ENCODE peak calls at places on chromosomes 2 and 18, in eight cellular contexts. H is endothelial cell, J is GM10248, I is HFFc6, G is HL-60, M is epithelial cell of esophagus, S is left lung, T is nephron progenitor cell. N is an unnamed sample.

GRCh38 chr2:43040084-43040854 is 186.1 kb downstream of the ZFP36L2 start:
- DNase-seq in H (no peak), J (peak; percentile 56), I (no peak), G (no peak), M (peak; percentile 81), S (no peak), T (no peak), N (no peak)

GRCh38 chr18:54720590-54720989 is 107.7 kb upstream of the RAB27B start:
- DNase-seq in H (no peak), J (no peak), I (no peak), G (no peak), M (no peak), S (no peak), T (no peak), N (no peak)

GRCh38 chr18:35508746-35509338 is 11.1 kb upstream of the INO80C start:
- DNase-seq in H (no peak), J (no peak), I (no peak), G (no peak), M (no peak), S (no peak), T (no peak), N (no peak)

GRCh38 chr2:84459028-84459943 is at the start of gene SUCLG1:
- DNase-seq in H (peak; percentile 77), J (peak; percentile 92), I (peak; percentile 71), G (peak; percentile 72), M (peak; percentile 86), S (peak; percentile 96), T (peak; percentile 87), N (no peak)

GRCh38 chr2:101820519-101820918 is 123.0 kb downstream of the MAP4K4 start:
- DNase-seq in H (no peak), J (no peak), I (peak; percentile 87), G (no peak), M (peak; percentile 99), S (no peak), T (no peak), N (peak; percentile 49)

GRCh38 chr2:221680548-221680947 is 108.4 kb upstream of the EPHA4 start:
- DNase-seq in H (no peak), J (no peak), I (no peak), G (no peak), M (no peak), S (no peak), T (no peak), N (no peak)

GRCh38 chr2:127657232-127657595 is 11.3 kb downstream of the GPR17 start:
- DNase-seq in H (no peak), J (no peak), I (no peak), G (no peak), M (no peak), S (peak; percentile 61), T (no peak), N (no peak)

GRCh38 chr2:4354678-4355077 is 651.3 kb downstream of the DCDC2C start:
- DNase-seq in H (peak; percentile 39), J (no peak), I (no peak), G (peak; percentile 1), M (peak; percentile 9), S (peak; percentile 36), T (peak; percentile 35), N (no peak)

GRCh38 chr2:5164806-5165525 is 527.2 kb upstream of the SOX11 start:
- DNase-seq in H (no peak), J (no peak), I (no peak), G (no peak), M (peak; percentile 96), S (no peak), T (no peak), N (peak; percentile 62)

GRCh38 chr18:24054130-24054529 is 39.6 kb downstream of the TTC39C start:
- DNase-seq in H (no peak), J (no peak), I (no peak), G (no peak), M (peak; percentile 65), S (no peak), T (no peak), N (no peak)

GRCh38 chr18:8151176-8151575 is 458.1 kb upstream of the RAB12 start:
- DNase-seq in H (no peak), J (no peak), I (no peak), G (no peak), M (no peak), S (no peak), T (no peak), N (no peak)

GRCh38 chr2:28583899-28584553 is 88.2 kb downstream of the PLB1 start:
- DNase-seq in H (no peak), J (no peak), I (peak; percentile 92), G (peak; percentile 53), M (peak; percentile 98), S (no peak), T (peak; percentile 20), N (peak; percentile 55)

GRCh38 chr18:13775058-13775457 is 48.6 kb downstream of the RNMT start:
- DNase-seq in H (no peak), J (no peak), I (no peak), G (no peak), M (no peak), S (no peak), T (no peak), N (no peak)

GRCh38 chr2:238439093-238439849 is 12.5 kb downstream of the ASB1 start:
- DNase-seq in H (no peak), J (no peak), I (peak; percentile 98), G (no peak), M (peak; percentile 99), S (no peak), T (no peak), N (no peak)

GRCh38 chr2:163405298-163405697 is 330.5 kb downstream of the FIGN start:
- DNase-seq in H (no peak), J (no peak), I (no peak), G (no peak), M (no peak), S (no peak), T (no peak), N (no peak)

GRCh38 chr2:101577173-101577572 is 102.3 kb upstream of the RFX8 start:
- DNase-seq in H (no peak), J (no peak), I (no peak), G (no peak), M (no peak), S (no peak), T (no peak), N (no peak)

GRCh38 chr2:144798019-144798418 is 278.1 kb upstream of the ZEB2 start:
- DNase-seq in H (no peak), J (no peak), I (no peak), G (no peak), M (no peak), S (no peak), T (no peak), N (no peak)

GRCh38 chr18:59604877-59605276 is 92.3 kb downstream of the CCBE1 start:
- DNase-seq in H (no peak), J (no peak), I (peak; percentile 19), G (no peak), M (peak; percentile 92), S (no peak), T (no peak), N (no peak)

DNA sequence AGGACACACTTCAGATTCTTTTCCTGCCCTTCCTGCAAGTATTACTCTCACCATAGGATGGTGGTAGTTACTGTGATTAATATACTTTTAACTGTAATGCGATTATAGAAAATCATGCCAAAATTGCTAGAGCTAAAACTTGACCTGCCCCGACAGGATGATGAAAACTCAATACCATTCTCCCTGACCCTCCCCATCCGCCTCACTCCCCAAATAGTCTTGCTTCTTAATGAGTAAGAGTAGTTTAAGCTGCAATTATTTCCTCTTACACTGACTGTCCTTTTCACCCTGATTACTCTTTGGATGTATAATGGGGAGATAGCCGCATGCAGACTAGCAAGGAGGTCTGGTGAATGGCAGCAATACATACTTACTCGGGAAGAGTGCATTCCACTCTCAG is 269.6 kb upstream of the SIX3 start:
- DNase-seq in H (no peak), J (no peak), I (no peak), G (no peak), M (no peak), S (no peak), T (no peak), N (no peak)
- TF ChIP-seq CTCF in H (no peak), J (no peak), I (no peak), G (no peak), M (no peak), S (no peak), T (no peak), N (no peak)

GRCh38 chr2:46327627-46328026 is 30.4 kb downstream of the EPAS1 start:
- DNase-seq in H (no peak), J (no peak), I (no peak), G (no peak), M (no peak), S (no peak), T (no peak), N (no peak)
- TF ChIP-seq CTCF in H (no peak), J (no peak), I (peak; percentile 52), G (no peak), M (peak; percentile 11), S (no peak), T (no peak), N (no peak)

GRCh38 chr2:46333912-46334311 is 36.7 kb downstream of the EPAS1 start:
- DNase-seq in H (no peak), J (no peak), I (no peak), G (no peak), M (no peak), S (no peak), T (no peak), N (no peak)
- TF ChIP-seq CTCF in H (peak; percentile 24), J (no peak), I (peak; percentile 70), G (no peak), M (no peak), S (no peak), T (no peak), N (no peak)

GRCh38 chr2:74028290-74028689 is 43.6 kb downstream of the TET3 start:
- DNase-seq in H (no peak), J (no peak), I (no peak), G (no peak), M (no peak), S (no peak), T (no peak), N (no peak)

GRCh38 chr2:74025971-74026612 is 41.4 kb downstream of the TET3 start:
- DNase-seq in H (no peak), J (no peak), I (peak; percentile 13), G (no peak), M (peak; percentile 79), S (no peak), T (no peak), N (no peak)

GRCh38 chr2:74024216-74024615 is 39.5 kb downstream of the TET3 start:
- DNase-seq in H (no peak), J (no peak), I (no peak), G (no peak), M (no peak), S (no peak), T (no peak), N (no peak)

GRCh38 chr2:74027496-74027895 is 42.8 kb downstream of the TET3 start:
- DNase-seq in H (no peak), J (no peak), I (no peak), G (no peak), M (no peak), S (no peak), T (no peak), N (no peak)

DNA sequence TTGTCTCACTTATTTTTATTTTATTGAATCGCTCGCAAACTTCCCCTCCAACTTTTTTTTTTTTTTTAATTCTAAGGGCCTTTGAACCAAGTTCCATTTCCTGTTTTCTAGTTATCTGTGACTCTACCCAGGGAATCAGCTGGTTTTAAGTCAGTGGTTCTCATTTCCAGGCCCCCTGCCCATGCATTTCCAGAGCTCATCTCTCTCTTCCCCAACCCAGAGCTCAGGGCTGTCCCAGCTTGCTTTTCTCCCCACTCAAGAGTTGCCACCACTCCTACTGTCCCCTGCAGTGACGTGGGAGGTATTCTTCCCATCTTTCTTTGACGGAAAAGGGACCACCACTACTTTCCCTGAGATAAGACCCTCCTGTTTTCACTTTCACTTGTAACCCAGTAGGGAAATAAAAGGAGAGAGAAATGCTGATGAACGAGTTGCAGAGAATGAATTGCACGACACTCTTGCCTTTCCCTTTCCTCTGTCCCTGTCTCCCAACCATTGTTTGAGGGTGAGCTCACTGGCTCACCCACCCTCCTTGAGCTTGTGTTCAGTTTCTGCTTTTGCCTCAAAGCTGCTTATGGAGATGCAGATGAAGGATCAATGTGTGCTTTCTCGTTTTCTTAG is 42.1 kb downstream of the TET3 start:
- DNase-seq in H (no peak), J (no peak), I (no peak), G (no peak), M (no peak), S (no peak), T (no peak), N (no peak)
- TF ChIP-seq CTCF in H (no peak), J (no peak), I (no peak), G (no peak), M (no peak), S (no peak), T (no peak), N (no peak)